ENCODE peak calls at places on chromosomes 3 and 15, in seven cellular contexts. J is GM12891, Y is HepG2, K is K562, U is H1, A is SK-N-SH, G is GM12878. I is an unnamed sample.

GRCh38 chr3:186290791-186291190 is 71.2 kb downstream of the DGKG start:
- DNase-seq in J (no peak), Y (no peak), K (no peak), U (no peak), A (no peak), G (no peak), I (no peak)

GRCh38 chr3:176430244-176430893 is 766.9 kb downstream of the TBL1XR1 start:
- DNase-seq in J (no peak), Y (peak), K (peak), U (no peak), A (peak), G (no peak), I (no peak)

GRCh38 chr15:36278219-36278618 is 301.2 kb upstream of the CDIN1 start:
- DNase-seq in J (no peak), Y (no peak), K (no peak), U (peak), A (no peak), G (no peak), I (no peak)

GRCh38 chr15:78394981-78395619 is 42.9 kb upstream of the IREB2 start:
- DNase-seq in J (no peak), Y (no peak), K (no peak), U (peak), A (no peak), G (no peak), I (no peak)

GRCh38 chr3:149667576-149667975 is 9.8 kb upstream of the WWTR1 start:
- DNase-seq in J (no peak), Y (no peak), K (no peak), U (no peak), A (no peak), G (no peak), I (no peak)

GRCh38 chr3:112043621-112044201 is 9.2 kb downstream of the TMPRSS7 start:
- DNase-seq in J (peak), Y (peak), K (peak), U (peak), A (peak), G (peak), I (peak)

GRCh38 chr3:185401319-185401955 is 38.5 kb downstream of the MAP3K13 start:
- DNase-seq in J (no peak), Y (no peak), K (no peak), U (no peak), A (peak), G (no peak), I (no peak)

GRCh38 chr3:129282727-129283327 is 4.2 kb downstream of the HMCES start:
- DNase-seq in J (peak), Y (peak), K (no peak), U (no peak), A (no peak), G (peak), I (peak)

GRCh38 chr3:123244128-123244527 is 42.4 kb downstream of the SEC22A start:
- DNase-seq in J (no peak), Y (no peak), K (peak), U (no peak), A (no peak), G (no peak), I (no peak)

GRCh38 chr15:58438956-58439355 is 7.2 kb downstream of the LIPC start:
- DNase-seq in J (no peak), Y (peak), K (peak), U (no peak), A (peak), G (no peak), I (no peak)

GRCh38 chr15:91866971-91867372 is 13.5 kb downstream of the SLCO3A1 start:
- DNase-seq in J (no peak), Y (no peak), K (no peak), U (no peak), A (no peak), G (no peak), I (no peak)

GRCh38 chr15:36434160-36434559 is 145.3 kb upstream of the CDIN1 start:
- DNase-seq in J (no peak), Y (no peak), K (no peak), U (no peak), A (no peak), G (no peak), I (no peak)

GRCh38 chr3:27345493-27345892 is 23.7 kb downstream of the NEK10 start:
- DNase-seq in J (no peak), Y (no peak), K (no peak), U (no peak), A (no peak), G (no peak), I (no peak)

GRCh38 chr3:85603378-85603777 is 644.6 kb downstream of the CADM2 start:
- DNase-seq in J (no peak), Y (no peak), K (no peak), U (no peak), A (no peak), G (no peak), I (no peak)

GRCh38 chr15:65832549-65833364 is 36.5 kb upstream of the RAB11A start:
- DNase-seq in J (no peak), Y (peak), K (peak), U (peak), A (peak), G (no peak), I (no peak)

GRCh38 chr3:73945553-73945952 is 320.8 kb upstream of the PDZRN3 start:
- DNase-seq in J (no peak), Y (no peak), K (no peak), U (no peak), A (no peak), G (no peak), I (no peak)

GRCh38 chr15:77012868-77013267 is 17.9 kb downstream of the PSTPIP1 start:
- DNase-seq in J (no peak), Y (no peak), K (no peak), U (no peak), A (no peak), G (no peak), I (no peak)

GRCh38 chr3:42214565-42215283 is 51.3 kb downstream of the CCK start:
- DNase-seq in J (peak), Y (no peak), K (no peak), U (no peak), A (no peak), G (no peak), I (no peak)

GRCh38 chr3:152375546-152375945 is 106.8 kb downstream of the MBNL1 start:
- DNase-seq in J (no peak), Y (no peak), K (no peak), U (no peak), A (no peak), G (no peak), I (no peak)

GRCh38 chr3:153355559-153355958 is 193.5 kb downstream of the RAP2B start:
- DNase-seq in J (no peak), Y (no peak), K (no peak), U (no peak), A (no peak), G (no peak), I (no peak)

GRCh38 chr3:104629038-104629437 is 737.7 kb upstream of the ALCAM start:
- DNase-seq in J (no peak), Y (no peak), K (no peak), U (no peak), A (no peak), G (no peak), I (no peak)

GRCh38 chr15:94032571-94032970 is 198.8 kb upstream of the MCTP2 start:
- DNase-seq in J (no peak), Y (no peak), K (no peak), U (no peak), A (no peak), G (no peak), I (no peak)

GRCh38 chr3:96796101-96796500 is 18.3 kb upstream of the EPHA6 start:
- DNase-seq in J (no peak), Y (no peak), K (no peak), U (no peak), A (no peak), G (no peak), I (no peak)

GRCh38 chr3:45664558-45664957 is 24.6 kb upstream of the SACM1L start:
- DNase-seq in J (peak), Y (peak), K (no peak), U (no peak), A (no peak), G (peak), I (peak)

GRCh38 chr3:45660567-45660901 is 28.7 kb upstream of the SACM1L start:
- DNase-seq in J (no peak), Y (no peak), K (no peak), U (no peak), A (no peak), G (no peak), I (no peak)

GRCh38 chr3:45667569-45667967 is 21.6 kb upstream of the SACM1L start:
- DNase-seq in J (no peak), Y (no peak), K (no peak), U (no peak), A (no peak), G (no peak), I (no peak)

GRCh38 chr3:45666729-45667440 is 22.3 kb upstream of the SACM1L start:
- DNase-seq in J (no peak), Y (no peak), K (no peak), U (no peak), A (peak), G (no peak), I (no peak)

GRCh38 chr3:45665101-45665572 is 24.1 kb upstream of the SACM1L start:
- DNase-seq in J (no peak), Y (peak), K (peak), U (no peak), A (peak), G (peak), I (no peak)
- TF ChIP-seq TAF1 in J (no peak), Y (no peak), K (no peak), U (no peak), A (no peak), G (no peak), I (no peak)

GRCh38 chr15:90046846-90047481 is 45.8 kb downstream of the ZNF710 start:
- DNase-seq in J (peak), Y (no peak), K (no peak), U (no peak), A (no peak), G (no peak), I (peak)
- TF ChIP-seq POLR2AphosphoS5 in J (no peak), Y (no peak), K (no peak), U (no peak), A (no peak), G (no peak), I (no peak)

GRCh38 chr3:193605876-193606275 is 12.9 kb downstream of the OPA1 start:
- DNase-seq in J (no peak), Y (peak), K (peak), U (peak), A (peak), G (no peak), I (no peak)
- TF ChIP-seq TAF1 in J (no peak), Y (no peak), K (no peak), U (no peak), A (no peak), G (no peak), I (no peak)

GRCh38 chr15:48565560-48566482 is 79.7 kb downstream of the FBN1 start:
- DNase-seq in J (no peak), Y (no peak), K (no peak), U (no peak), A (no peak), G (no peak), I (no peak)

GRCh38 chr15:48563944-48564343 is 81.6 kb downstream of the FBN1 start:
- DNase-seq in J (no peak), Y (no peak), K (no peak), U (no peak), A (no peak), G (no peak), I (no peak)

GRCh38 chr15:48569591-48570302 is 75.8 kb downstream of the FBN1 start:
- DNase-seq in J (no peak), Y (no peak), K (no peak), U (no peak), A (no peak), G (no peak), I (no peak)

GRCh38 chr15:48564690-48565089 is 80.8 kb downstream of the FBN1 start:
- DNase-seq in J (no peak), Y (no peak), K (no peak), U (no peak), A (no peak), G (no peak), I (no peak)

DNA sequence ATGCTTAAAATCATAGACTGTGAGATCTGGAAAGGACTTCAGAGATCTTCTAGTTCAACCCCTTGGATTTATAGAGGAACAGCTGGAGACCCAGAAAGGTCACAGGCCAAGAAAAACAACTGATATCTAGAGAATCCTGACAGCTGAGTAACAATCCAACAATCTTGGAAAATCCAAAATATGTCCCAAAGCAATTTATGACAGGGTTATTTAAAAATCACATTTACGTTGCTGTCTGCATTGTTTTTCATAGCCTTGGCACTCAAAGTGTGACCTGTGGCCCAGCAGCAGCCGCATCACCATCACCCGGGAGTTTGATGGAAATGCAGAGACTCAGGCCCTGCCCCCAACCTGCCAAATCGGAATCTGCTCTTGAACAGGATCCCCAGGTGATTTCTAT is 78.8 kb downstream of the FBN1 start:
- DNase-seq in J (no peak), Y (no peak), K (no peak), U (no peak), A (no peak), G (no peak), I (no peak)
- TF ChIP-seq POLR2AphosphoS5 in J (no peak), Y (no peak), K (no peak), U (no peak), A (no peak), G (no peak), I (no peak)

DNA sequence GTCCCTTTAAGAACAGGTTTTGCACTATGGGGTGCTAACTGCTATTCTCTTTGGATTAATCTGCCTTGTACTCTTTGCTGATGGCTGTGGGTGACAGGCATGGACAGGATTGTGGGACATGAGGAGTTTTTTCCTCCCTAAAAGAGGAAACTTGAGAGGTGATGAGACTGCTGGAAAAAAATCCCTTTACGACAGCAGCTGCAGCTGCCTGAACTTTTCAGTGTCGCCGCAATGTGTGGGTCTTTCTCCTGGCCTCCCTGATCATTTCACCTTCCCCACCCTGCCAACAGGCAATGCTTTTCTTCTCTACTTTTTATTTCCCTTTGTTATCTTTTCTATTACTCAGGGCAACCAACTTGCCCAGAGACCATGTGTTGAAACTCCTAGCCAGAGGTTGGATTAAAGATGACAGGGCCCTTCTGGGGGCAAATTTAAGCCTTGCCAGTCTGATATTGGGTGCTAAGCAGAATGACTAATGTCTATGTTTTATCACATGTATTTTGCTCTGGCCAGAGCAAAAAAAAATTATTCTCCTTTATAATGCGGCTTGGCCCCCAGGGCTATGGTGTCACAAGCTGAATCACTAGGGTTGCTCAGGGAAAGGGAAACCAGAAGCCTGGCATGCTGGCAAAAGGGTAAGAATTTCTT is 51.4 kb upstream of the CFAP20DC start:
- DNase-seq in J (no peak), Y (no peak), K (no peak), U (no peak), A (peak), G (no peak), I (no peak)
- TF ChIP-seq TAF1 in J (no peak), Y (no peak), K (no peak), U (no peak), A (no peak), G (no peak), I (no peak)

DNA sequence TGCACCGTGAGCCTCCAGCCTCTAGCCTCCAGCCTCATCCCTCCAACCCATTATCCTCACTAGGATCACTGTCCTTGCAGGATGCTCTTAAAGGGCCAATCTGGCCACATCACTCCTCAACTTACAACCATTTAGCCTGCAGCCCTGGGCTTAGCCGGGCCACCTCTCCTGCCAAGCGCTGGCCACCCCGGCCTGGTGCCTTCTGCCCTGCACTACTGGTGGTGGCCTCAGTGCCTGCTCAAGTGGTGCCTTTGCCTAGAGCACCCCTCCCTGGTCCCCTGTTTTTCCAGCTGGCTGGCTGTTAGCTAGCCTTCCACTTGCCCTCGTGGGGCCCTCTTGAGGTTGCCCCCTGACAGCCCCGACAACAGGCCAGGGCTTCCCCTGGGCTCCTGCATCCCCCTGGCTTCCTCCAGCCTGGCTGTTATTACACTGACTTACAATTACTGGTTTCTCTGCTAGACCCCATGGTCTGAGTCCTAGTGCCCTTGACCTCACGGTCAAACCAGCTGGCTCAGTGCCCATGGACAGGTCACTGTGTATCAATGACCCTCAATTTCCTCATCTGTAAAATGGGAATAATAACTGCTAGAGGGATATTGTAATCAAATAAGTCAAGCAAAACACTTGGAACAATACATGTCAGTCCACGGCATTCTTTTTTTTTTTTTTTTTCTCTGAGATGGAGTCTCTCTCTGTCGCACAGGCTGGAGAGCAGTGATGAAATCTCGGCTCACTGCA is 15.5 kb downstream of the ATP2B2 start:
- DNase-seq in J (no peak), Y (no peak), K (no peak), U (no peak), A (no peak), G (no peak), I (no peak)
- TF ChIP-seq POLR2AphosphoS5 in J (no peak), Y (no peak), K (no peak), U (no peak), A (no peak), G (no peak), I (no peak)